ENCODE peak calls at places on chromosomes 1 and 21, in nine cellular contexts. U, H, Y, X, M, C, N, D and I are unnamed samples.

GRCh38 chr1:49240709-49241221 is 464.1 kb upstream of the BEND5 start:
- DNase-seq in N (no peak), X (no peak), D (no peak), C (no peak), H (no peak), U (no peak), Y (no peak), M (no peak), I (no peak)

GRCh38 chr1:35461966-35462651 is 95.1 kb downstream of the KIAA0319L start:
- DNase-seq in Y (peak), N (no peak), M (no peak), D (no peak), U (no peak), H (no peak), C (no peak), X (no peak), I (no peak)

GRCh38 chr1:81119319-81119718 is 681.4 kb upstream of the ADGRL2 start:
- DNase-seq in X (no peak), N (no peak), Y (no peak), C (no peak), H (no peak), M (no peak), U (no peak), D (no peak), I (no peak)

GRCh38 chr1:235918032-235918431 is 51.3 kb upstream of the LYST start:
- DNase-seq in C (no peak), D (no peak), N (no peak), Y (no peak), H (no peak), U (no peak), X (no peak), M (no peak), I (no peak)

GRCh38 chr1:100762461-100762860 is 42.9 kb downstream of the VCAM1 start:
- DNase-seq in C (no peak), X (no peak), U (no peak), H (no peak), M (no peak), N (no peak), D (no peak), Y (no peak), I (no peak)

GRCh38 chr21:42761776-42762335 is 108.4 kb downstream of the PDE9A start:
- DNase-seq in M (no peak), H (no peak), D (no peak), U (no peak), N (no peak), Y (no peak), C (peak), X (no peak), I (no peak)

GRCh38 chr1:116262207-116262994 is 110.6 kb upstream of the ATP1A1 start:
- DNase-seq in M (no peak), H (no peak), X (no peak), D (no peak), U (no peak), C (no peak), N (no peak), Y (peak), I (no peak)

GRCh38 chr1:25217598-25218232 is 14.6 kb downstream of the SYF2 start:
- DNase-seq in Y (no peak), X (no peak), M (no peak), C (no peak), D (no peak), U (no peak), H (no peak), N (no peak), I (no peak)

GRCh38 chr21:23853796-23854379 is 1753.4 kb downstream of the MRPL39 start:
- DNase-seq in X (peak), D (no peak), M (no peak), Y (peak), N (peak), U (peak), C (no peak), H (peak), I (peak)

GRCh38 chr1:230067441-230067870 is 418 bp downstream of the GALNT2 start:
- DNase-seq in N (peak), Y (peak), U (peak), C (peak), H (no peak), M (peak), X (no peak), D (peak), I (peak)

GRCh38 chr1:15154480-15155036 is 1.0 kb downstream of the TMEM51 start:
- DNase-seq in U (no peak), H (no peak), X (no peak), Y (no peak), M (peak), C (peak), N (peak), D (no peak), I (no peak)

GRCh38 chr1:181398544-181398943 is 84.8 kb upstream of the CACNA1E start:
- DNase-seq in U (no peak), Y (peak), C (no peak), X (no peak), H (no peak), M (no peak), D (no peak), N (no peak), I (no peak)

GRCh38 chr21:29261555-29262540 is 36.9 kb upstream of the BACH1 start:
- DNase-seq in Y (no peak), X (no peak), M (peak), N (no peak), U (no peak), C (no peak), H (no peak), D (no peak), I (no peak)

GRCh38 chr21:42833439-42833815 is 45.9 kb downstream of the WDR4 start:
- DNase-seq in M (no peak), N (peak), H (no peak), X (no peak), U (no peak), Y (peak), D (peak), C (no peak), I (peak)

GRCh38 chr1:5109652-5110051 is 455.2 kb downstream of the AJAP1 start:
- DNase-seq in M (no peak), H (no peak), D (no peak), Y (no peak), X (no peak), U (no peak), C (no peak), N (no peak), I (no peak)

GRCh38 chr1:2949966-2950925 is 71.0 kb upstream of the ACTRT2 start:
- DNase-seq in X (no peak), D (no peak), U (no peak), H (no peak), C (no peak), N (no peak), Y (no peak), M (no peak), I (no peak)

GRCh38 chr1:81907569-81907968 is 106.8 kb downstream of the ADGRL2 start:
- DNase-seq in H (no peak), X (no peak), Y (no peak), C (no peak), M (no peak), U (no peak), D (no peak), N (no peak), I (no peak)

GRCh38 chr1:15148975-15149374 is 4.6 kb upstream of the TMEM51 start:
- DNase-seq in M (no peak), H (no peak), U (no peak), X (no peak), Y (no peak), C (no peak), D (no peak), N (no peak), I (no peak)

GRCh38 chr1:27301582-27302199 is 20.3 kb upstream of the TMEM222 start:
- DNase-seq in M (no peak), Y (no peak), U (no peak), N (no peak), D (no peak), H (no peak), C (no peak), X (no peak), I (no peak)

GRCh38 chr1:89900791-89901708 is 80.2 kb downstream of the LRRC8D start:
- DNase-seq in Y (no peak), D (no peak), H (no peak), N (no peak), C (no peak), U (no peak), X (no peak), M (no peak), I (no peak)

GRCh38 chr1:198678901-198679329 is 40.1 kb downstream of the PTPRC start:
- DNase-seq in D (no peak), U (no peak), M (no peak), X (no peak), N (no peak), Y (peak), H (no peak), C (no peak), I (no peak)

GRCh38 chr1:11869650-11870207 is 11.0 kb upstream of the NPPB start:
- DNase-seq in N (no peak), Y (no peak), C (no peak), H (no peak), U (no peak), X (no peak), M (no peak), D (no peak), I (no peak)

GRCh38 chr1:4652631-4653327 is 1.6 kb upstream of the AJAP1 start:
- DNase-seq in X (no peak), M (peak), U (peak), Y (peak), D (peak), C (peak), H (peak), N (peak), I (peak)

GRCh38 chr1:112506731-112507130 is 2.0 kb upstream of the WNT2B start:
- DNase-seq in U (no peak), Y (no peak), C (no peak), M (no peak), X (no peak), D (no peak), H (no peak), N (no peak), I (no peak)

GRCh38 chr1:11283148-11283547 is 10.2 kb downstream of the UBIAD1 start:
- DNase-seq in H (no peak), M (no peak), Y (no peak), N (no peak), U (no peak), C (no peak), X (no peak), D (no peak), I (no peak)

GRCh38 chr1:84253891-84254290 is 47.6 kb upstream of the SAMD13 start:
- DNase-seq in X (peak), C (peak), H (peak), M (peak), D (peak), N (peak), U (peak), Y (no peak), I (peak)

GRCh38 chr1:10339815-10340214 is 59.0 kb upstream of the PGD start:
- DNase-seq in M (no peak), C (no peak), Y (no peak), D (peak), X (no peak), N (peak), U (peak), H (peak), I (peak)

GRCh38 chr1:117820694-117821381 is 108.6 kb downstream of the GDAP2 start:
- DNase-seq in X (no peak), N (no peak), U (peak), H (no peak), C (no peak), Y (no peak), D (no peak), M (no peak), I (no peak)

GRCh38 chr1:201791051-201791774 is 37.7 kb upstream of the IPO9 start:
- DNase-seq in M (no peak), U (peak), X (no peak), C (no peak), Y (no peak), N (peak), D (no peak), H (no peak), I (no peak)

GRCh38 chr1:201341377-201341776 is 36.1 kb downstream of the TNNT2 start:
- DNase-seq in D (no peak), X (no peak), H (no peak), U (no peak), N (no peak), C (no peak), Y (no peak), M (no peak), I (no peak)

GRCh38 chr21:46229133-46229922 is 754 bp upstream of the LSS start:
- DNase-seq in N (no peak), Y (peak), H (no peak), X (no peak), D (peak), U (no peak), M (no peak), C (peak), I (no peak)

GRCh38 chr1:240854367-240854766 is 242.4 kb upstream of the GREM2 start:
- DNase-seq in Y (no peak), X (no peak), C (no peak), M (no peak), N (no peak), D (no peak), H (peak), U (peak), I (peak)

GRCh38 chr1:117020526-117021156 is 19.1 kb downstream of the CD101 start:
- DNase-seq in N (no peak), D (no peak), C (no peak), U (no peak), Y (no peak), X (no peak), M (no peak), H (no peak), I (no peak)

GRCh38 chr1:17439250-17440073 is at the start of gene RCC2:
- DNase-seq in N (peak), C (peak), D (peak), U (peak), Y (peak), X (peak), H (peak), M (peak), I (peak)

GRCh38 chr1:51610637-51611036 is 6.3 kb upstream of the OSBPL9 start:
- DNase-seq in M (no peak), U (no peak), C (no peak), D (no peak), N (no peak), X (no peak), Y (no peak), H (no peak), I (no peak)

GRCh38 chr21:41832230-41833137 is 46.7 kb downstream of the PRDM15 start:
- DNase-seq in N (no peak), U (no peak), D (no peak), C (no peak), X (no peak), M (no peak), H (no peak), Y (no peak), I (no peak)

GRCh38 chr1:187157552-187157951 is 328.8 kb downstream of the PLA2G4A start:
- DNase-seq in U (no peak), C (no peak), M (no peak), H (no peak), N (peak), X (no peak), Y (no peak), D (no peak), I (no peak)

DNA sequence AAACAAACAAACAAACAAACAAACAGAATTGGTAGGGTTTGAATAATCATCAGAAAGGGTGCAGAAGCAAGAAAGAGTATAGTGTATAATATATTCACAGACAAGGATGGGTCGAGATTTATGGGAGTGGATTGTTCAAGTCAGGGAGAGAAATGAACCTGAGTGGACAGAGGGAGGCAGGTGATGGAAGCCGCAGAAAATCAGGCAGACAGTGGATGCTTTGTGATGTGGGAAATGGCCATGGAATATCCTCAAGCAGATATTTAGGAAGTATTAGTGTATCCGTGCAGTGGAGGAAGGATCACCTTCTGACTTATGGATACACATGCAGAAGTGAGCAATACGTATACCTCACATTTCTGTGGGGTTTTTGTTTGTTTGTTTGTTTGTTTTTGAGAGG is 14.0 kb upstream of the SLC45A1 start:
- DNase-seq in N (no peak), H (no peak), D (no peak), C (no peak), U (no peak), X (no peak), Y (no peak), M (no peak), I (no peak)
- H3K4me3 ChIP-seq in N (no peak), H (no peak), D (no peak), C (no peak), U (no peak), X (no peak), Y (no peak), M (no peak), I (no peak)

GRCh38 chr1:22665752-22666151 is 12.7 kb downstream of the C1QB start:
- DNase-seq in H (peak), U (peak), C (no peak), D (peak), X (no peak), N (peak), Y (no peak), M (no peak), I (peak)
- TF ChIP-seq CTCF in H (peak), U (peak), C (peak), D (peak), X (peak), N (peak), Y (peak), M (peak), I (peak)

GRCh38 chr1:71464016-71464415 is 383.2 kb upstream of the ZRANB2 start:
- DNase-seq in M (no peak), N (no peak), H (no peak), D (no peak), U (peak), Y (no peak), C (no peak), X (no peak), I (peak)
- H3K4me3 ChIP-seq in M (no peak), N (no peak), H (no peak), D (no peak), U (no peak), Y (no peak), C (no peak), X (no peak), I (no peak)

GRCh38 chr21:36122977-36123376 is 11.9 kb upstream of the CBR3 start:
- DNase-seq in M (no peak), U (no peak), D (no peak), N (peak), X (no peak), Y (peak), C (no peak), H (no peak), I (no peak)
- TF ChIP-seq CTCF in M (no peak), U (peak), D (peak), N (peak), X (peak), Y (peak), C (peak), H (peak), I (peak)

GRCh38 chr1:54325705-54326461 is 80.3 kb downstream of the SSBP3 start:
- DNase-seq in U (no peak), C (no peak), M (no peak), D (no peak), N (no peak), H (no peak), X (no peak), Y (no peak), I (no peak)
- H3K4me3 ChIP-seq in U (no peak), C (no peak), M (no peak), D (no peak), N (no peak), H (no peak), X (no peak), Y (no peak), I (no peak)

GRCh38 chr1:206737729-206738222 is 32.8 kb upstream of the IL19 start:
- DNase-seq in H (no peak), X (no peak), N (no peak), Y (peak), C (no peak), U (no peak), M (no peak), D (no peak), I (peak)

GRCh38 chr1:206739411-206740076 is 31.0 kb upstream of the IL19 start:
- DNase-seq in C (no peak), U (no peak), M (no peak), X (no peak), H (no peak), N (peak), D (no peak), Y (peak), I (no peak)

GRCh38 chr1:206738370-206739366 is 31.9 kb upstream of the IL19 start:
- DNase-seq in D (peak), H (no peak), C (no peak), U (peak), X (no peak), N (peak), M (no peak), Y (no peak), I (peak)

GRCh38 chr1:206742702-206743383 is 27.7 kb upstream of the IL19 start:
- DNase-seq in H (no peak), N (no peak), M (no peak), X (no peak), D (no peak), C (no peak), U (no peak), Y (peak), I (no peak)

GRCh38 chr1:206741142-206741701 is 29.4 kb upstream of the IL19 start:
- DNase-seq in H (no peak), Y (peak), N (no peak), X (no peak), M (no peak), C (no peak), U (no peak), D (no peak), I (no peak)
- TF ChIP-seq CTCF in H (no peak), Y (no peak), N (no peak), X (no peak), M (no peak), C (no peak), U (no peak), D (no peak), I (no peak)

GRCh38 chr1:21725738-21726392 is 56.7 kb upstream of the RAP1GAP start:
- DNase-seq in H (no peak), N (no peak), X (no peak), C (no peak), Y (no peak), U (no peak), M (no peak), D (no peak), I (no peak)

GRCh38 chr1:21721271-21721985 is 52.3 kb upstream of the RAP1GAP start:
- DNase-seq in X (no peak), N (no peak), C (no peak), U (no peak), H (no peak), Y (no peak), M (no peak), D (no peak), I (no peak)

GRCh38 chr1:21724570-21724969 is 55.4 kb upstream of the RAP1GAP start:
- DNase-seq in C (no peak), D (no peak), N (no peak), X (no peak), H (no peak), U (no peak), Y (no peak), M (no peak), I (no peak)

GRCh38 chr1:21724098-21724497 is 54.9 kb upstream of the RAP1GAP start:
- DNase-seq in M (no peak), U (no peak), X (no peak), D (no peak), C (no peak), Y (no peak), N (no peak), H (no peak), I (no peak)
- H3K4me3 ChIP-seq in M (no peak), U (no peak), X (no peak), D (no peak), C (no peak), Y (no peak), N (no peak), H (no peak), I (no peak)